ENCODE peak calls at places on chromosomes 4 and X, in eight cellular contexts. H is fibroblast of pulmonary artery, Q is prostate gland, W is HCT116, M is RWPE2, T is epithelial cell of esophagus, N is esophagus squamous epithelium, G is foreskin fibroblast. D is an unnamed sample.
A peak's percentile ranks its signal among the peaks of the same experiment; 100 is the strongest.

GRCh38 chr4:95505149-95505548 is 43.6 kb downstream of the UNC5C start:
- DNase-seq in H (peak; percentile 51), Q (no peak), W (peak; percentile 68), M (no peak), T (no peak), N (no peak), G (peak; percentile 21), D (peak; percentile 13)

GRCh38 chr4:55002431-55002830 is 123.0 kb downstream of the KDR start:
- DNase-seq in H (no peak), Q (no peak), W (no peak), M (no peak), T (peak; percentile 58), N (no peak), G (no peak), D (no peak)

GRCh38 chrX:115957862-115958490 is 212.6 kb upstream of the AGTR2 start:
- DNase-seq in H (no peak), Q (no peak), W (no peak), M (no peak), T (no peak), N (no peak), G (no peak), D (no peak)

GRCh38 chr4:182906786-182907185 is 10.4 kb downstream of the DCTD start:
- DNase-seq in H (no peak), Q (no peak), W (no peak), M (no peak), T (no peak), N (no peak), G (no peak), D (peak; percentile 51)

GRCh38 chr4:151004222-151004621 is 10.9 kb downstream of the LRBA start:
- DNase-seq in H (peak; percentile 72), Q (no peak), W (peak; percentile 12), M (no peak), T (peak; percentile 92), N (no peak), G (peak; percentile 58), D (peak; percentile 69)

GRCh38 chr4:21002976-21003375 is 302.7 kb downstream of the PACRGL start:
- DNase-seq in H (no peak), Q (no peak), W (no peak), M (no peak), T (no peak), N (no peak), G (no peak), D (no peak)

GRCh38 chrX:77979870-77980269 is 10.4 kb upstream of the PGAM4 start:
- DNase-seq in H (no peak), Q (no peak), W (no peak), M (no peak), T (no peak), N (no peak), G (no peak), D (no peak)

GRCh38 chr4:116357758-116358157 is 727.6 kb downstream of the TRAM1L1 start:
- DNase-seq in H (peak; percentile 1), Q (no peak), W (no peak), M (no peak), T (peak; percentile 90), N (no peak), G (no peak), D (peak; percentile 4)

GRCh38 chr4:120144634-120145033 is 78.0 kb upstream of the MAD2L1 start:
- DNase-seq in H (no peak), Q (no peak), W (no peak), M (no peak), T (no peak), N (no peak), G (peak; percentile 33), D (no peak)

DNA sequence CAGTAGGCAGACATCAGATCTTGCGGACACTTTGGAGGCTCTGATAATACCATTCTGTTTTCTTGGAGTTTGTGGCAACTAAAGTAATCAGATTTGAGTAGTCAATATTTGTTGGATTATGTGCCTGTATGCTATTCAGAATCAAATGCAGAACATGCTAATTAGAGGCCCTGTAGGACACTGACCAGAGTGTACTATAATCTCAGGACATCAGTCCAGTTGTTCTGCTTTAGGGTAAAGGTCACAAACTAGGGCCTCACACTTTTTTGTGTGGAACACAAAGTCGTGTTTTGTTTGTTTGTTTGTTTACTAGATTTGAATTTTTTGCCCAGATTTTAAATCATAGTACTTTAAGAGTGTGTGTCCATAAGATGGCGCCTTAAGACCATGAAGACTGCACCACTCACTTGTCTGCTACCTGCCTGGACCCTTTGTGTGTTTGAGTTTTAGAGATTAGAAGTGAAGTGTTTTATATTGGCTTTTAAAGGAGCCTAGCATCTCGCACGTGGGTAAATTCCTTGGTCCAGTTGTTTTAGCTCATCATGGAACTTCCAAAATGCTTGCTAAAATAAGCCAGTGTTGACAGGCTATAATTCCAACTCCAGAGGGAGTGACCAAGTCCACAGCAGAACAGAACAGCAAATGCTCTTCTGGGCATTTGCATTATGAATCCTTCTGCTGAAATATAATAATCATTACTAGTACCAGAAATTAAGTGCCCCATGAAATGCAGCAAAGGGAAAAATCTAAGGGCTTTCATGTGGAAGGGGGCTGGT is 34.7 kb downstream of the IL13RA1 start:
- DNase-seq in H (peak; percentile 23), Q (no peak), W (no peak), M (no peak), T (peak; percentile 5), N (no peak), G (no peak), D (no peak)
- TF ChIP-seq CTCF in H (no peak), Q (no peak), W (no peak), M (no peak), T (peak; percentile 24), N (no peak), G (no peak), D (peak; percentile 26)

GRCh38 chr4:73870260-73870659 is 1.1 kb downstream of the CXCL1 start:
- DNase-seq in H (peak; percentile 75), Q (no peak), W (no peak), M (no peak), T (peak; percentile 57), N (no peak), G (no peak), D (peak; percentile 66)

GRCh38 chr4:73872331-73873108 is 3.3 kb downstream of the CXCL1 start:
- DNase-seq in H (peak; percentile 78), Q (no peak), W (no peak), M (no peak), T (no peak), N (no peak), G (no peak), D (peak; percentile 78)

GRCh38 chr4:73871911-73872310 is 2.7 kb downstream of the CXCL1 start:
- DNase-seq in H (peak; percentile 62), Q (no peak), W (no peak), M (no peak), T (no peak), N (no peak), G (no peak), D (no peak)

GRCh38 chr4:73869130-73870055 is at the start of gene CXCL1:
- DNase-seq in H (peak; percentile 73), Q (peak; percentile 13), W (no peak), M (no peak), T (peak; percentile 36), N (no peak), G (peak; percentile 69), D (peak; percentile 78)

DNA sequence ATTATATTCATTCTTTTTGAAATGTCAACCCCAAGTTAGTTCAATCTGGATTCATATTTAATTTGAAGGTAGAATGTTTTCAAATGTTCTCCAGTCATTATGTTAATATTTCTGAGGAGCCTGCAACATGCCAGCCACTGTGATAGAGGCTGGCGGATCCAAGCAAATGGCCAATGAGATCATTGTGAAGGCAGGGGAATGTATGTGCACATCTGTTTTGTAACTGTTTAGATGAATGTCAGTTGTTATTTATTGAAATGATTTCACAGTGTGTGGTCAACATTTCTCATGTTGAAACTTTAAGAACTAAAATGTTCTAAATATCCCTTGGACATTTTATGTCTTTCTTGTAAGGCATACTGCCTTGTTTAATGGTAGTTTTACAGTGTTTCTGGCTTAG is 1.6 kb downstream of the CXCL1 start:
- DNase-seq in H (peak; percentile 63), Q (no peak), W (no peak), M (no peak), T (peak; percentile 30), N (no peak), G (peak; percentile 43), D (peak; percentile 70)
- H3K4me3 ChIP-seq in H (peak overlapping the region; percentile 67), Q (no peak overlapping the region), W (no peak overlapping the region), M (no peak overlapping the region), T (no peak overlapping the region), N (peak overlapping the region; percentile 49), G (no peak overlapping the region), D (peak overlapping the region; percentile 60)

DNA sequence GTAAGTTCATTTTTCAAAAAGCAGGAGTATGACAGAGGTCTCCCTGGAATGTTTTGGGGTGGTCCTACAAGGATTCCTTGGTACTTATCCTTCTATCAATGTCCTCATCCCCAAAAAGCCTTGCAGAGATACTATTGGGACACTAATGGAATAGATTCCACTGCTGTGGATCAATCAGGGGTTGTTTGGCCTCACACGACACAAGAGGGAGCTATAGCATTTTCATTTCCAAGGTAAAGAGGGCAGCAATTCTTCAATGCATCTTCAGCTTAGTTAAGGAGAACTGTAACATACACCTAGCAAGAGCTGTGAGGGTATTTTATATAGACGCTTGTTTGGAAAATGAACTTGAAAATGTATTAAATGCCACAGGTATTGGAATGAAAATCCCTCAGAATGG is 50.9 kb downstream of the USP26 start:
- DNase-seq in H (no peak), Q (no peak), W (peak; percentile 10), M (no peak), T (peak; percentile 50), N (no peak), G (peak; percentile 0), D (peak; percentile 51)
- TF ChIP-seq CTCF in H (no peak), Q (no peak), W (peak; percentile 26), M (peak; percentile 55), T (peak; percentile 52), N (no peak), G (no peak), D (peak; percentile 55)

GRCh38 chr4:85703098-85703497 is 228.1 kb downstream of the ARHGAP24 start:
- DNase-seq in H (no peak), Q (no peak), W (no peak), M (no peak), T (no peak), N (no peak), G (peak; percentile 38), D (peak; percentile 25)
- H3K4me3 ChIP-seq in H (no peak overlapping the region), Q (no peak overlapping the region), W (no peak overlapping the region), M (no peak overlapping the region), T (no peak overlapping the region), N (no peak overlapping the region), G (no peak overlapping the region), D (no peak overlapping the region)

GRCh38 chrX:5876984-5877655 is 351.5 kb downstream of the NLGN4X start:
- DNase-seq in H (no peak), Q (no peak), W (no peak), M (no peak), T (peak; percentile 14), N (no peak), G (peak; percentile 5), D (no peak)
- TF ChIP-seq CTCF in H (no peak), Q (no peak), W (peak; percentile 8), M (peak; percentile 73), T (peak; percentile 50), N (no peak), G (peak; percentile 51), D (peak; percentile 3)

GRCh38 chr4:81664079-81664478 is 192.4 kb upstream of the RASGEF1B start:
- DNase-seq in H (no peak), Q (no peak), W (no peak), M (no peak), T (peak; percentile 18), N (no peak), G (no peak), D (no peak)
- H3K4me3 ChIP-seq in H (no peak overlapping the region), Q (no peak overlapping the region), W (no peak overlapping the region), M (no peak overlapping the region), T (no peak overlapping the region), N (no peak overlapping the region), G (no peak overlapping the region), D (no peak overlapping the region)

GRCh38 chrX:37594755-37595382 is 23.4 kb downstream of the LANCL3 start:
- DNase-seq in H (no peak), Q (no peak), W (no peak), M (no peak), T (no peak), N (no peak), G (no peak), D (no peak)
- TF ChIP-seq CTCF in H (no peak), Q (no peak), W (no peak), M (no peak), T (no peak), N (no peak), G (no peak), D (no peak)